ENCODE peak calls at places on chromosomes 7 and 10, in four cellular contexts. One of them, this sample, is unnamed.

GRCh38 chr7:74002474-74003017 is 25.4 kb upstream of the ELN start:
- DNase-seq in HepG2: no peak
- DNase-seq in K562: no peak
- DNase-seq in HEK293T: no peak
- DNase-seq in this sample: no peak

GRCh38 chr7:70579397-70580097 is 552.4 kb upstream of the GALNT17 start:
- DNase-seq in HepG2: no peak
- DNase-seq in HEK293T: no peak
- DNase-seq in K562: no peak
- DNase-seq in this sample: no peak

GRCh38 chr10:102113956-102114857 is 6.0 kb downstream of the LDB1 start:
- DNase-seq in HepG2: no peak
- DNase-seq in K562: peak; percentile 37
- DNase-seq in HEK293T: no peak
- DNase-seq in this sample: no peak

GRCh38 chr7:159097661-159098423 is 46.8 kb downstream of the VIPR2 start:
- DNase-seq in HepG2: no peak
- DNase-seq in HEK293T: no peak
- DNase-seq in K562: no peak
- DNase-seq in this sample: no peak

GRCh38 chr7:91267558-91267955 is 3.3 kb downstream of the FZD1 start:
- DNase-seq in K562: no peak
- DNase-seq in HepG2: no peak
- DNase-seq in HEK293T: no peak
- DNase-seq in this sample: no peak

GRCh38 chr10:58851606-58852005 is 324.8 kb upstream of the PHYHIPL start:
- DNase-seq in HepG2: no peak
- DNase-seq in HEK293T: no peak
- DNase-seq in K562: no peak
- DNase-seq in this sample: no peak

GRCh38 chr7:24752073-24752800 is 5.0 kb downstream of the GSDME start:
- DNase-seq in HepG2: no peak
- DNase-seq in HEK293T: no peak
- DNase-seq in K562: no peak
- DNase-seq in this sample: no peak

GRCh38 chr10:123429631-123430257 is 236.4 kb upstream of the GPR26 start:
- DNase-seq in HEK293T: no peak
- DNase-seq in HepG2: no peak
- DNase-seq in K562: no peak
- DNase-seq in this sample: no peak

GRCh38 chr7:241513-241912 is 48.5 kb upstream of the FOXL3 start:
- DNase-seq in HepG2: no peak
- DNase-seq in K562: no peak
- DNase-seq in HEK293T: no peak
- DNase-seq in this sample: no peak

DNA sequence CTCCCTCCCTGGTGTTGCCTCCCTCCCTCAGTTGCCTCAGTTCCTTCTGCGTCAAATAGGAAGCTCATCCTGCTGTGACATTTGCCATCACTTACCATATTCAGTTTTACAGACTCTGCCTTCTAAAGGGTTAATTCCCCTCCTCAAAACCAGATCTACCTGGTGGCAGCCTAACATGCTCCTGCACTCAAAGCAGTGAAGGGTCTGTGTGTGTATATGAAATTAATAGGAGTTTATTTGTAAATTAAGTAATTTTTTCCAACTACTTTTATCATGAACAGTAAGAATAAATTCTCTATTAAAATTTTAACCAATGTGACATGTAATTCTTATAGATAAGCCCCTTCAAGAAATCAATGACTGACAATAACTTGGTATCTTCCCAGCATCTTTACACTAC is 158.6 kb upstream of the INSYN2A start:
- DNase-seq in K562: no peak
- DNase-seq in HEK293T: no peak
- DNase-seq in HepG2: no peak
- DNase-seq in this sample: no peak
- TF ChIP-seq BHLHE40 in K562: no peak
- TF ChIP-seq BHLHE40 in HEK293T: no peak
- TF ChIP-seq BHLHE40 in HepG2: no peak
- TF ChIP-seq BHLHE40 in this sample: no peak

DNA sequence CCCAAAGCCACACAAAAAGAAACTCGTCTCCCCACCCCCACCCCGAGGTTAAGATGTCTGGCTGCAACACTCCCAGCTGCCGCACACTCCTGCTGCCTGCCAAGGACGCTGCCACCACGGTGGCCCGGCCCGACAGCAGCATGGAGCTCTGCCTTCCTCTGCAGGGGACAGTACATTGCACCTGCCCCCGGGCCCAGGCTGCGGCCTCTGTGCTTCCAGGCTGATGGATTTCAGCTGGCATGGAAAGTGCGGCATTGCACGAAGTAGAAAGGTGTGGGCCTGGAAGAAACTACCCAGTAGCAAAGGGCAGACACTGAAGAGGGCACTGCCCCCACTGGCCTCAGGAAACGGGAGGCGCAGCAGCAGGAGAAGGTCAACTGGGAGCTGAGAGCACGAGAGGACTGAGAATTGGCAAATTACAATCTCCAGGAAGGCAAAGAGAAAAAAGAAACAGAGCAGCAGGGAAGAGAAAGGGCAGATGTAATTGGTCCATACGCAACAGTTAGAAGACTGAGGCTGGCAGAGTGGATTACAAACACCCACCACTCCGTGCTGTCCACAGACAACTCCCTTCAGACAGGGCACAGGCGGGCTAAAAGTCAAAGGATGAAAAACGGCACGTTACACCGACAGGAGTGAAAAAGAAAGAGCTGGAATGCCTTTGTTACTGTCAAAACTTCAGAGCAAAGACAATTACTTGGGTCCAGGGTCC is 117.1 kb upstream of the DIP2C start:
- DNase-seq in HepG2: no peak
- DNase-seq in HEK293T: no peak
- DNase-seq in K562: no peak
- DNase-seq in this sample: no peak
- TF ChIP-seq FOXM1 in HepG2: no peak
- TF ChIP-seq FOXM1 in HEK293T: no peak
- TF ChIP-seq FOXM1 in K562: no peak
- TF ChIP-seq FOXM1 in this sample: no peak

GRCh38 chr7:142796501-142797341 is 26.0 kb downstream of the PRSS2 start:
- DNase-seq in K562: no peak
- DNase-seq in HepG2: no peak
- DNase-seq in HEK293T: no peak
- DNase-seq in this sample: no peak

GRCh38 chr7:142796001-142796500 is 25.3 kb downstream of the PRSS2 start:
- DNase-seq in K562: no peak
- DNase-seq in HepG2: no peak
- DNase-seq in HEK293T: no peak
- DNase-seq in this sample: no peak

GRCh38 chr7:142798451-142799438 is 28.0 kb downstream of the PRSS2 start:
- DNase-seq in HEK293T: no peak
- DNase-seq in K562: no peak
- DNase-seq in HepG2: no peak
- DNase-seq in this sample: no peak

GRCh38 chr7:142797799-142798377 is 27.1 kb downstream of the PRSS2 start:
- DNase-seq in K562: peak; percentile 48
- DNase-seq in HEK293T: no peak
- DNase-seq in HepG2: no peak
- DNase-seq in this sample: no peak

GRCh38 chr7:142797342-142797798 is 26.6 kb downstream of the PRSS2 start:
- DNase-seq in HEK293T: no peak
- DNase-seq in HepG2: no peak
- DNase-seq in K562: no peak
- DNase-seq in this sample: no peak
- TF ChIP-seq BHLHE40 in HEK293T: no peak
- TF ChIP-seq BHLHE40 in HepG2: no peak
- TF ChIP-seq BHLHE40 in K562: no peak
- TF ChIP-seq BHLHE40 in this sample: no peak

DNA sequence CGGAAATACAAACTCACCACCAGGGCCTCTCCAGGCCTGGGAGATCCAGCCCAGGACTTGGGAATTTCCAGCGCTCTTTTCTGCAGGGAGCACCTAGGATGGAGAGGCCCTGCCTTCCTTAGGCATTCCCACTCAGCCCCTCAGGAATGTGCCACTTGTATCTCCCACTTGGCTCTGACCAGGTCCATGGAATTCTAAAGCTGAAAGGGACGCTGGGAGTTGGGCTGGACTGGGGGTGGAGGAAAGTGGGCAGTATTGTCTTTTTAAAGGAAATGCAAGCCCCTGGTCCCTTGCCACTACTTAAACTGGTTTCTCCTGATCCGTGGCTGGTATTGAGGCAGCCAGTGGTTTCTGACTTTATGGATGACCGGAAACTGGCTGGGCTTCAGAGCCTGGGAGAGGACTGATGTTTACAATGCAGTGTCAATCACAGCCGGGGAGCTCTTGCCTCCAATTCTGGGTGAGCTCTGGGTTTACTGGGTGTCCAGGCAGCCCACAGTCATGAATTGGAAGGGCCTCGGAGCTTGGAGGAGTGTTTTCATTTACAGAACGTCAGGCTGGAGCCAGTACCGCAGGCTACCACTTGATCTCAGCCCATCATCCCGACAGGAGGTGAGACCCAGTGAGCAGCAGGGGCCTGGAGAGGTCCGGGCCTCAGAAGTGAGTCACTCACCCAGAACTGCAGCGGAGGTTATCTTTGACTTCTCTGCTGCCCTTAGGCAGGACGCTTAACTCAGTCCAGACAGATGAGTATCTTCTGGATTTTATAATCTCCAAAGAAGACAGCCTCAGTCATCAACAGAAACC is 27.3 kb downstream of the AGAP3 start:
- DNase-seq in HepG2: no peak
- DNase-seq in K562: peak; percentile 87
- DNase-seq in HEK293T: peak; percentile 63
- DNase-seq in this sample: no peak
- TF ChIP-seq FOXM1 in HepG2: no peak
- TF ChIP-seq FOXM1 in K562: no peak
- TF ChIP-seq FOXM1 in HEK293T: no peak
- TF ChIP-seq FOXM1 in this sample: no peak